ENCODE peak calls at places on chromosomes 5 and 9, in ten cellular contexts. One of them, this sample, is unnamed. For H3K9me3 and H3K4me1, the result is how much of the 10 kb centered on the place peaks cover.

GRCh38 chr9:18472435-18472834 is 1.5 kb upstream of the ADAMTSL1 start:
- DNase-seq in psoas muscle: no peak
- DNase-seq in ovary: no peak
- DNase-seq in aorta: no peak
- DNase-seq in GM23248: no peak
- DNase-seq in upper lobe of left lung: no peak
- DNase-seq in iPS DF 6.9: no peak
- DNase-seq in kidney: no peak
- DNase-seq in CD4-positive, alpha-beta memory T cell: no peak
- DNase-seq in esophagus squamous epithelium: no peak
- DNase-seq in this sample: no peak

GRCh38 chr5:73170522-73170921 is 2.5 kb upstream of the TMEM174 start:
- DNase-seq in psoas muscle: no peak
- DNase-seq in aorta: no peak
- DNase-seq in esophagus squamous epithelium: no peak
- DNase-seq in upper lobe of left lung: no peak
- DNase-seq in ovary: no peak
- DNase-seq in CD4-positive, alpha-beta memory T cell: peak
- DNase-seq in GM23248: peak
- DNase-seq in iPS DF 6.9: peak
- DNase-seq in kidney: no peak
- DNase-seq in this sample: peak

GRCh38 chr9:4305065-4305481 is 5.2 kb upstream of the GLIS3 start:
- DNase-seq in CD4-positive, alpha-beta memory T cell: no peak
- DNase-seq in kidney: no peak
- DNase-seq in iPS DF 6.9: no peak
- DNase-seq in GM23248: no peak
- DNase-seq in aorta: no peak
- DNase-seq in upper lobe of left lung: no peak
- DNase-seq in esophagus squamous epithelium: no peak
- DNase-seq in ovary: no peak
- DNase-seq in psoas muscle: no peak
- DNase-seq in this sample: no peak

GRCh38 chr9:74245871-74246552 is 251.1 kb upstream of the RORB start:
- DNase-seq in upper lobe of left lung: no peak
- DNase-seq in kidney: no peak
- DNase-seq in ovary: no peak
- DNase-seq in CD4-positive, alpha-beta memory T cell: peak
- DNase-seq in GM23248: peak
- DNase-seq in psoas muscle: no peak
- DNase-seq in iPS DF 6.9: no peak
- DNase-seq in esophagus squamous epithelium: no peak
- DNase-seq in aorta: no peak
- DNase-seq in this sample: no peak

GRCh38 chr5:113869611-113870010 is 356.1 kb downstream of the YTHDC2 start:
- DNase-seq in iPS DF 6.9: no peak
- DNase-seq in ovary: no peak
- DNase-seq in aorta: no peak
- DNase-seq in CD4-positive, alpha-beta memory T cell: no peak
- DNase-seq in psoas muscle: no peak
- DNase-seq in upper lobe of left lung: no peak
- DNase-seq in kidney: no peak
- DNase-seq in GM23248: no peak
- DNase-seq in esophagus squamous epithelium: no peak
- DNase-seq in this sample: no peak

GRCh38 chr5:68086857-68087256 is 128.7 kb upstream of the PIK3R1 start:
- DNase-seq in upper lobe of left lung: peak
- DNase-seq in GM23248: peak
- DNase-seq in psoas muscle: no peak
- DNase-seq in aorta: no peak
- DNase-seq in kidney: no peak
- DNase-seq in ovary: peak
- DNase-seq in CD4-positive, alpha-beta memory T cell: no peak
- DNase-seq in iPS DF 6.9: no peak
- DNase-seq in esophagus squamous epithelium: no peak
- DNase-seq in this sample: peak

GRCh38 chr5:452856-453710 is 10.1 kb downstream of the EXOC3 start:
- DNase-seq in ovary: peak
- DNase-seq in psoas muscle: no peak
- DNase-seq in CD4-positive, alpha-beta memory T cell: no peak
- DNase-seq in GM23248: no peak
- DNase-seq in iPS DF 6.9: no peak
- DNase-seq in upper lobe of left lung: peak
- DNase-seq in kidney: peak
- DNase-seq in esophagus squamous epithelium: no peak
- DNase-seq in aorta: peak
- DNase-seq in this sample: no peak

GRCh38 chr5:34706084-34706483 is 50.0 kb downstream of the RAI14 start:
- DNase-seq in ovary: no peak
- DNase-seq in upper lobe of left lung: no peak
- DNase-seq in kidney: no peak
- DNase-seq in GM23248: peak
- DNase-seq in CD4-positive, alpha-beta memory T cell: no peak
- DNase-seq in iPS DF 6.9: no peak
- DNase-seq in aorta: no peak
- DNase-seq in esophagus squamous epithelium: no peak
- DNase-seq in psoas muscle: no peak
- DNase-seq in this sample: no peak

GRCh38 chr9:127550277-127550676 is 61.8 kb upstream of the STXBP1 start:
- DNase-seq in GM23248: no peak
- DNase-seq in CD4-positive, alpha-beta memory T cell: no peak
- DNase-seq in iPS DF 6.9: no peak
- DNase-seq in upper lobe of left lung: no peak
- DNase-seq in kidney: no peak
- DNase-seq in ovary: no peak
- DNase-seq in esophagus squamous epithelium: no peak
- DNase-seq in psoas muscle: no peak
- DNase-seq in aorta: no peak
- DNase-seq in this sample: no peak

GRCh38 chr9:97386733-97387503 is 25.0 kb upstream of the TDRD7 start:
- DNase-seq in CD4-positive, alpha-beta memory T cell: peak
- DNase-seq in psoas muscle: peak
- DNase-seq in esophagus squamous epithelium: no peak
- DNase-seq in kidney: peak
- DNase-seq in GM23248: peak
- DNase-seq in aorta: peak
- DNase-seq in iPS DF 6.9: peak
- DNase-seq in ovary: peak
- DNase-seq in upper lobe of left lung: peak
- DNase-seq in this sample: peak

DNA sequence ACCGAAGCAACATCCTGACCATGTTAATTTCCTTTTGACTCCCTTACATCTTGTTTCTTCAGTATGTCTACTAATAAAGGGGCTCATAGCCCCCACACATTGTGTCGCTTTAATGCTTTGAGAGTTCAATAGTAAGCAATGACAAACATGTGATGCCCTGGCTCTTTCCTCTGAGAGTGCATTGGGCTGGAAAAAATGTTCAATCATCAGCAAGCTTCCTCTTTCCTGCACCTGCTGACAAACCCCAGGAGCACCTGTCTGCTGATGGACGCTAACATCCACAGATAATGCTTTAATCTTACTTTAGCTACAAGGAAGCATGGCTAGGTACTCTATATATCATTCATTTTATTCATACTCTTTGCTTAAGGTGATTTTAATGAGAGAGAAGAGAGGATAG is 242.4 kb downstream of the SMARCA2 start:
- DNase-seq in esophagus squamous epithelium: no peak
- DNase-seq in GM23248: no peak
- DNase-seq in iPS DF 6.9: no peak
- DNase-seq in ovary: no peak
- DNase-seq in CD4-positive, alpha-beta memory T cell: no peak
- DNase-seq in psoas muscle: no peak
- DNase-seq in kidney: no peak
- DNase-seq in upper lobe of left lung: no peak
- DNase-seq in aorta: no peak
- DNase-seq in this sample: no peak
- H3K27ac ChIP-seq in esophagus squamous epithelium: no peak
- H3K27ac ChIP-seq in GM23248: no peak
- H3K27ac ChIP-seq in iPS DF 6.9: no peak
- H3K27ac ChIP-seq in ovary: no peak
- H3K27ac ChIP-seq in CD4-positive, alpha-beta memory T cell: no peak
- H3K27ac ChIP-seq in psoas muscle: no peak
- H3K27ac ChIP-seq in kidney: no peak
- H3K27ac ChIP-seq in upper lobe of left lung: no peak
- H3K27ac ChIP-seq in aorta: no peak
- H3K27ac ChIP-seq in this sample: no peak

DNA sequence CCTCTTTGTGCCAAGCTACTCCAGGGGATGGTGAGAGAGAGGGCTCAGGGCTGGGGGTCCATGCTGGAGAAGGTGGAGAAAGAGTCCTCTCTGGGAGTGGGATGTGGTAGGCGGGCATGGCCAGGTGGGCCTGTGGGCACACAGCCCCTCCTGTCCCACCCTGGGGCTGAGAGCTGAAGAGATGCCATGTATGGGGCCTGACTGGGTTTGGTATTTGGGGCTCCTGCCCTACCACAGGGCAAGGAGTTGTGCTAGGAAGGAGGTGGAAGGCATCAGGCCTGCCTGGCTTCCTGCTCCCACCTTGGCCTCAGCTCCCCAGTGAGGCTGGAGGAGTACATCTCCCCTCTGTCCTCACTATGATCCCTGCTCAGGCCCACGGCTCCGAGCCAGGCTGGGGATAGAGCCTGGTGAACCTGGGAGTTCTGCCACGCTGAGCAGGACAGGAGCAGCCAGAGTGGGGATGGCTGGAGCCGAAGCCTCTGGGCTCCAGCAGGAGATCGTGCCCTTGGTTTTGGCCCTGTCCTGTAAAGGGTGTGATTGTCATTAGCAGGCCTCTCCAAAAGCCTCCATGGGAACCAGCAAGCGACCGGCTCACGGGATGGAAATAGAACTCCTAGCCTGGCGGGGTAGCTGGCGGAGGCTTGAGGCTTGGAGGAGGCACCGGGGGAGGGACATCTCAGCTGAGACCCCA is 75.5 kb downstream of the CACNA1B start:
- DNase-seq in kidney: no peak
- DNase-seq in psoas muscle: no peak
- DNase-seq in upper lobe of left lung: no peak
- DNase-seq in iPS DF 6.9: no peak
- DNase-seq in esophagus squamous epithelium: no peak
- DNase-seq in CD4-positive, alpha-beta memory T cell: no peak
- DNase-seq in ovary: no peak
- DNase-seq in aorta: no peak
- DNase-seq in GM23248: no peak
- DNase-seq in this sample: no peak
- H3K9me3 ChIP-seq in kidney: under half
- H3K9me3 ChIP-seq in psoas muscle: under half
- H3K9me3 ChIP-seq in upper lobe of left lung: under half
- H3K9me3 ChIP-seq in iPS DF 6.9: under half
- H3K9me3 ChIP-seq in esophagus squamous epithelium: under half
- H3K9me3 ChIP-seq in CD4-positive, alpha-beta memory T cell: under half
- H3K9me3 ChIP-seq in ovary: under half
- H3K9me3 ChIP-seq in aorta: under half
- H3K9me3 ChIP-seq in GM23248: under half
- H3K9me3 ChIP-seq in this sample: under half

DNA sequence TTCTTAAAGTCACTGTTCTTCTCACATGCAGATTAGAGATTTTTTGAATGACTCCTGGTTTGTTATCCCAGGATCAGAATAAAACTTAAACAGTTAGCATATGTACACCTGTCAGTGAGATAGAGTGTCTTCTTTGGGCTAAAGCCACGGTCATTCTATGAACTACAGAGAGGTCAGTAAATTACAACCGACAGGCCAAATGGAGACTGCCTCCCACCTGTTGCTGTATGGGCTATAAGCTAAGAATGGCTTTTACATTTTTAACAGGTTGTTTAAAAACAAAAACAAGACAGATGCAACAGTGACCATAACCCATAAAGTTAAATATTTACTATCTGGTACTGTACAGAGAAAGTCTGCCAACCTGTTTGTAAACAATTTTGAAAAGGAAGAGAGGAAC is 125.7 kb downstream of the ELAVL2 start:
- DNase-seq in GM23248: no peak
- DNase-seq in psoas muscle: no peak
- DNase-seq in upper lobe of left lung: no peak
- DNase-seq in aorta: no peak
- DNase-seq in CD4-positive, alpha-beta memory T cell: no peak
- DNase-seq in kidney: no peak
- DNase-seq in esophagus squamous epithelium: no peak
- DNase-seq in ovary: no peak
- DNase-seq in iPS DF 6.9: no peak
- DNase-seq in this sample: no peak
- H3K4me1 ChIP-seq in GM23248: under half
- H3K4me1 ChIP-seq in psoas muscle: under half
- H3K4me1 ChIP-seq in upper lobe of left lung: under half
- H3K4me1 ChIP-seq in aorta: under half
- H3K4me1 ChIP-seq in CD4-positive, alpha-beta memory T cell: under half
- H3K4me1 ChIP-seq in kidney: under half
- H3K4me1 ChIP-seq in esophagus squamous epithelium: under half
- H3K4me1 ChIP-seq in ovary: under half
- H3K4me1 ChIP-seq in iPS DF 6.9: under half
- H3K4me1 ChIP-seq in this sample: under half

GRCh38 chr5:126852104-126852531 is 75.2 kb downstream of the LMNB1 start:
- DNase-seq in esophagus squamous epithelium: no peak
- DNase-seq in psoas muscle: peak
- DNase-seq in kidney: no peak
- DNase-seq in GM23248: peak
- DNase-seq in upper lobe of left lung: no peak
- DNase-seq in CD4-positive, alpha-beta memory T cell: peak
- DNase-seq in ovary: no peak
- DNase-seq in aorta: no peak
- DNase-seq in iPS DF 6.9: no peak
- DNase-seq in this sample: no peak
- H3K27ac ChIP-seq in esophagus squamous epithelium: peak
- H3K27ac ChIP-seq in psoas muscle: peak
- H3K27ac ChIP-seq in kidney: no peak
- H3K27ac ChIP-seq in GM23248: no peak
- H3K27ac ChIP-seq in upper lobe of left lung: peak
- H3K27ac ChIP-seq in CD4-positive, alpha-beta memory T cell: peak
- H3K27ac ChIP-seq in ovary: no peak
- H3K27ac ChIP-seq in aorta: no peak
- H3K27ac ChIP-seq in iPS DF 6.9: no peak
- H3K27ac ChIP-seq in this sample: no peak

GRCh38 chr9:123724211-123724831 is 205.6 kb downstream of the DENND1A start:
- DNase-seq in CD4-positive, alpha-beta memory T cell: no peak
- DNase-seq in psoas muscle: no peak
- DNase-seq in upper lobe of left lung: no peak
- DNase-seq in aorta: no peak
- DNase-seq in GM23248: peak
- DNase-seq in ovary: no peak
- DNase-seq in kidney: no peak
- DNase-seq in esophagus squamous epithelium: no peak
- DNase-seq in iPS DF 6.9: no peak
- DNase-seq in this sample: peak
- H3K9me3 ChIP-seq in CD4-positive, alpha-beta memory T cell: under half
- H3K9me3 ChIP-seq in psoas muscle: under half
- H3K9me3 ChIP-seq in upper lobe of left lung: under half
- H3K9me3 ChIP-seq in aorta: under half
- H3K9me3 ChIP-seq in GM23248: under half
- H3K9me3 ChIP-seq in ovary: under half
- H3K9me3 ChIP-seq in kidney: under half
- H3K9me3 ChIP-seq in esophagus squamous epithelium: under half
- H3K9me3 ChIP-seq in iPS DF 6.9: under half
- H3K9me3 ChIP-seq in this sample: under half